ENCODE peak calls at places on chromosomes 11 and 22, in ten cellular contexts. One of them, this sample, is unnamed.

GRCh38 chr11:72574534-72575460 is 99.4 kb downstream of the PDE2A start:
- DNase-seq in stimulated activated naive CD4-positive, alpha-beta T cell: no peak
- DNase-seq in GF-D8: no peak
- DNase-seq in ovary: no peak
- DNase-seq in testis: no peak
- DNase-seq in effector memory CD8-positive, alpha-beta T cell: no peak
- DNase-seq in NCI-H2227 treated with DMSO at 0.1 percent for 48 hours: no peak
- DNase-seq in Caki2: no peak
- DNase-seq in stimulated activated CD8-positive, alpha-beta memory T cell treated with anti-CD3 and anti-CD28 coated beads, Interleukin-4, amount 100 ng/mL, for 1 hour: no peak
- DNase-seq in T follicular helper cell: no peak
- DNase-seq in this sample: no peak

GRCh38 chr11:77147036-77147315 is 18.9 kb downstream of the MYO7A start:
- DNase-seq in effector memory CD8-positive, alpha-beta T cell: no peak
- DNase-seq in stimulated activated naive CD4-positive, alpha-beta T cell: no peak
- DNase-seq in Caki2: no peak
- DNase-seq in GF-D8: no peak
- DNase-seq in T follicular helper cell: no peak
- DNase-seq in ovary: no peak
- DNase-seq in stimulated activated CD8-positive, alpha-beta memory T cell treated with anti-CD3 and anti-CD28 coated beads, Interleukin-4, amount 100 ng/mL, for 1 hour: no peak
- DNase-seq in testis: no peak
- DNase-seq in NCI-H2227 treated with DMSO at 0.1 percent for 48 hours: no peak
- DNase-seq in this sample: no peak

GRCh38 chr11:26649884-26650283 is 72.0 kb downstream of the SLC5A12 start:
- DNase-seq in effector memory CD8-positive, alpha-beta T cell: no peak
- DNase-seq in stimulated activated naive CD4-positive, alpha-beta T cell: no peak
- DNase-seq in NCI-H2227 treated with DMSO at 0.1 percent for 48 hours: no peak
- DNase-seq in Caki2: peak
- DNase-seq in testis: peak
- DNase-seq in stimulated activated CD8-positive, alpha-beta memory T cell treated with anti-CD3 and anti-CD28 coated beads, Interleukin-4, amount 100 ng/mL, for 1 hour: no peak
- DNase-seq in ovary: no peak
- DNase-seq in GF-D8: no peak
- DNase-seq in T follicular helper cell: no peak
- DNase-seq in this sample: no peak

GRCh38 chr11:110598725-110599124 is 113.5 kb downstream of the ARHGAP20 start:
- DNase-seq in GF-D8: no peak
- DNase-seq in ovary: no peak
- DNase-seq in stimulated activated naive CD4-positive, alpha-beta T cell: no peak
- DNase-seq in effector memory CD8-positive, alpha-beta T cell: no peak
- DNase-seq in Caki2: no peak
- DNase-seq in T follicular helper cell: no peak
- DNase-seq in testis: no peak
- DNase-seq in stimulated activated CD8-positive, alpha-beta memory T cell treated with anti-CD3 and anti-CD28 coated beads, Interleukin-4, amount 100 ng/mL, for 1 hour: no peak
- DNase-seq in NCI-H2227 treated with DMSO at 0.1 percent for 48 hours: no peak
- DNase-seq in this sample: no peak

GRCh38 chr22:35567794-35568193 is 27.2 kb downstream of the RASD2 start:
- DNase-seq in T follicular helper cell: no peak
- DNase-seq in effector memory CD8-positive, alpha-beta T cell: no peak
- DNase-seq in ovary: no peak
- DNase-seq in GF-D8: no peak
- DNase-seq in stimulated activated naive CD4-positive, alpha-beta T cell: no peak
- DNase-seq in stimulated activated CD8-positive, alpha-beta memory T cell treated with anti-CD3 and anti-CD28 coated beads, Interleukin-4, amount 100 ng/mL, for 1 hour: no peak
- DNase-seq in NCI-H2227 treated with DMSO at 0.1 percent for 48 hours: peak
- DNase-seq in testis: no peak
- DNase-seq in Caki2: no peak
- DNase-seq in this sample: no peak

GRCh38 chr22:37747715-37748100 is 50.9 kb downstream of the TRIOBP start:
- DNase-seq in NCI-H2227 treated with DMSO at 0.1 percent for 48 hours: no peak
- DNase-seq in ovary: no peak
- DNase-seq in GF-D8: no peak
- DNase-seq in effector memory CD8-positive, alpha-beta T cell: no peak
- DNase-seq in Caki2: no peak
- DNase-seq in testis: no peak
- DNase-seq in stimulated activated CD8-positive, alpha-beta memory T cell treated with anti-CD3 and anti-CD28 coated beads, Interleukin-4, amount 100 ng/mL, for 1 hour: no peak
- DNase-seq in T follicular helper cell: no peak
- DNase-seq in stimulated activated naive CD4-positive, alpha-beta T cell: no peak
- DNase-seq in this sample: no peak

GRCh38 chr11:76515494-76515893 is 70.7 kb downstream of the EMSY start:
- DNase-seq in stimulated activated CD8-positive, alpha-beta memory T cell treated with anti-CD3 and anti-CD28 coated beads, Interleukin-4, amount 100 ng/mL, for 1 hour: no peak
- DNase-seq in ovary: no peak
- DNase-seq in stimulated activated naive CD4-positive, alpha-beta T cell: no peak
- DNase-seq in Caki2: no peak
- DNase-seq in T follicular helper cell: no peak
- DNase-seq in NCI-H2227 treated with DMSO at 0.1 percent for 48 hours: no peak
- DNase-seq in testis: no peak
- DNase-seq in effector memory CD8-positive, alpha-beta T cell: no peak
- DNase-seq in GF-D8: no peak
- DNase-seq in this sample: no peak

GRCh38 chr11:125123947-125124633 is 12.7 kb upstream of the TMEM218 start:
- DNase-seq in Caki2: peak
- DNase-seq in GF-D8: peak
- DNase-seq in stimulated activated CD8-positive, alpha-beta memory T cell treated with anti-CD3 and anti-CD28 coated beads, Interleukin-4, amount 100 ng/mL, for 1 hour: no peak
- DNase-seq in stimulated activated naive CD4-positive, alpha-beta T cell: peak
- DNase-seq in ovary: peak
- DNase-seq in effector memory CD8-positive, alpha-beta T cell: peak
- DNase-seq in NCI-H2227 treated with DMSO at 0.1 percent for 48 hours: no peak
- DNase-seq in testis: peak
- DNase-seq in T follicular helper cell: no peak
- DNase-seq in this sample: no peak

GRCh38 chr11:19953909-19954308 is 206.4 kb downstream of the DBX1 start:
- DNase-seq in testis: no peak
- DNase-seq in stimulated activated CD8-positive, alpha-beta memory T cell treated with anti-CD3 and anti-CD28 coated beads, Interleukin-4, amount 100 ng/mL, for 1 hour: no peak
- DNase-seq in effector memory CD8-positive, alpha-beta T cell: no peak
- DNase-seq in stimulated activated naive CD4-positive, alpha-beta T cell: no peak
- DNase-seq in ovary: no peak
- DNase-seq in NCI-H2227 treated with DMSO at 0.1 percent for 48 hours: peak
- DNase-seq in GF-D8: no peak
- DNase-seq in Caki2: peak
- DNase-seq in T follicular helper cell: no peak
- DNase-seq in this sample: no peak

GRCh38 chr11:47847892-47848635 is at the start of gene NUP160:
- DNase-seq in T follicular helper cell: peak
- DNase-seq in Caki2: peak
- DNase-seq in NCI-H2227 treated with DMSO at 0.1 percent for 48 hours: peak
- DNase-seq in ovary: peak
- DNase-seq in testis: peak
- DNase-seq in stimulated activated naive CD4-positive, alpha-beta T cell: peak
- DNase-seq in effector memory CD8-positive, alpha-beta T cell: peak
- DNase-seq in GF-D8: no peak
- DNase-seq in stimulated activated CD8-positive, alpha-beta memory T cell treated with anti-CD3 and anti-CD28 coated beads, Interleukin-4, amount 100 ng/mL, for 1 hour: peak
- DNase-seq in this sample: peak

GRCh38 chr22:17754233-17754925 is 19.9 kb downstream of the BID start:
- DNase-seq in GF-D8: no peak
- DNase-seq in ovary: no peak
- DNase-seq in T follicular helper cell: no peak
- DNase-seq in Caki2: no peak
- DNase-seq in stimulated activated naive CD4-positive, alpha-beta T cell: no peak
- DNase-seq in effector memory CD8-positive, alpha-beta T cell: no peak
- DNase-seq in testis: no peak
- DNase-seq in NCI-H2227 treated with DMSO at 0.1 percent for 48 hours: no peak
- DNase-seq in stimulated activated CD8-positive, alpha-beta memory T cell treated with anti-CD3 and anti-CD28 coated beads, Interleukin-4, amount 100 ng/mL, for 1 hour: no peak
- DNase-seq in this sample: no peak

GRCh38 chr11:113006916-113007445 is 45.8 kb downstream of the NCAM1 start:
- DNase-seq in effector memory CD8-positive, alpha-beta T cell: no peak
- DNase-seq in T follicular helper cell: no peak
- DNase-seq in stimulated activated naive CD4-positive, alpha-beta T cell: no peak
- DNase-seq in stimulated activated CD8-positive, alpha-beta memory T cell treated with anti-CD3 and anti-CD28 coated beads, Interleukin-4, amount 100 ng/mL, for 1 hour: no peak
- DNase-seq in GF-D8: no peak
- DNase-seq in ovary: no peak
- DNase-seq in NCI-H2227 treated with DMSO at 0.1 percent for 48 hours: no peak
- DNase-seq in testis: no peak
- DNase-seq in Caki2: no peak
- DNase-seq in this sample: no peak

GRCh38 chr11:66371627-66372415 is at the start of gene SLC29A2:
- DNase-seq in stimulated activated CD8-positive, alpha-beta memory T cell treated with anti-CD3 and anti-CD28 coated beads, Interleukin-4, amount 100 ng/mL, for 1 hour: peak
- DNase-seq in stimulated activated naive CD4-positive, alpha-beta T cell: peak
- DNase-seq in NCI-H2227 treated with DMSO at 0.1 percent for 48 hours: peak
- DNase-seq in ovary: peak
- DNase-seq in T follicular helper cell: peak
- DNase-seq in effector memory CD8-positive, alpha-beta T cell: peak
- DNase-seq in GF-D8: peak
- DNase-seq in Caki2: no peak
- DNase-seq in testis: no peak
- DNase-seq in this sample: no peak

GRCh38 chr22:49402169-49402568 is 425.5 kb downstream of the BRD1 start:
- DNase-seq in NCI-H2227 treated with DMSO at 0.1 percent for 48 hours: no peak
- DNase-seq in stimulated activated CD8-positive, alpha-beta memory T cell treated with anti-CD3 and anti-CD28 coated beads, Interleukin-4, amount 100 ng/mL, for 1 hour: no peak
- DNase-seq in testis: no peak
- DNase-seq in GF-D8: no peak
- DNase-seq in T follicular helper cell: no peak
- DNase-seq in Caki2: no peak
- DNase-seq in ovary: no peak
- DNase-seq in effector memory CD8-positive, alpha-beta T cell: no peak
- DNase-seq in stimulated activated naive CD4-positive, alpha-beta T cell: no peak
- DNase-seq in this sample: no peak

GRCh38 chr11:826836-827145 is 928 bp upstream of the CRACR2B start:
- DNase-seq in effector memory CD8-positive, alpha-beta T cell: no peak
- DNase-seq in stimulated activated CD8-positive, alpha-beta memory T cell treated with anti-CD3 and anti-CD28 coated beads, Interleukin-4, amount 100 ng/mL, for 1 hour: no peak
- DNase-seq in stimulated activated naive CD4-positive, alpha-beta T cell: no peak
- DNase-seq in NCI-H2227 treated with DMSO at 0.1 percent for 48 hours: no peak
- DNase-seq in testis: no peak
- DNase-seq in GF-D8: no peak
- DNase-seq in ovary: no peak
- DNase-seq in Caki2: no peak
- DNase-seq in T follicular helper cell: no peak
- DNase-seq in this sample: no peak

GRCh38 chr11:126328001-126328390 is 24.1 kb downstream of the DCPS start:
- DNase-seq in stimulated activated CD8-positive, alpha-beta memory T cell treated with anti-CD3 and anti-CD28 coated beads, Interleukin-4, amount 100 ng/mL, for 1 hour: no peak
- DNase-seq in ovary: no peak
- DNase-seq in effector memory CD8-positive, alpha-beta T cell: no peak
- DNase-seq in NCI-H2227 treated with DMSO at 0.1 percent for 48 hours: no peak
- DNase-seq in Caki2: no peak
- DNase-seq in GF-D8: no peak
- DNase-seq in T follicular helper cell: no peak
- DNase-seq in testis: no peak
- DNase-seq in stimulated activated naive CD4-positive, alpha-beta T cell: no peak
- DNase-seq in this sample: no peak

GRCh38 chr11:76791861-76792260 is 8.7 kb downstream of the TSKU start:
- DNase-seq in ovary: peak
- DNase-seq in effector memory CD8-positive, alpha-beta T cell: no peak
- DNase-seq in NCI-H2227 treated with DMSO at 0.1 percent for 48 hours: no peak
- DNase-seq in stimulated activated CD8-positive, alpha-beta memory T cell treated with anti-CD3 and anti-CD28 coated beads, Interleukin-4, amount 100 ng/mL, for 1 hour: no peak
- DNase-seq in stimulated activated naive CD4-positive, alpha-beta T cell: no peak
- DNase-seq in Caki2: no peak
- DNase-seq in T follicular helper cell: no peak
- DNase-seq in GF-D8: no peak
- DNase-seq in testis: no peak
- DNase-seq in this sample: no peak

GRCh38 chr22:37241351-37242142 is 2.5 kb downstream of the RAC2 start:
- DNase-seq in testis: no peak
- DNase-seq in effector memory CD8-positive, alpha-beta T cell: no peak
- DNase-seq in GF-D8: no peak
- DNase-seq in T follicular helper cell: no peak
- DNase-seq in ovary: no peak
- DNase-seq in Caki2: no peak
- DNase-seq in stimulated activated naive CD4-positive, alpha-beta T cell: no peak
- DNase-seq in stimulated activated CD8-positive, alpha-beta memory T cell treated with anti-CD3 and anti-CD28 coated beads, Interleukin-4, amount 100 ng/mL, for 1 hour: no peak
- DNase-seq in NCI-H2227 treated with DMSO at 0.1 percent for 48 hours: no peak
- DNase-seq in this sample: no peak

GRCh38 chr11:75461136-75461535 is 28.1 kb upstream of the KLHL35 start:
- DNase-seq in NCI-H2227 treated with DMSO at 0.1 percent for 48 hours: no peak
- DNase-seq in testis: no peak
- DNase-seq in effector memory CD8-positive, alpha-beta T cell: no peak
- DNase-seq in stimulated activated naive CD4-positive, alpha-beta T cell: no peak
- DNase-seq in stimulated activated CD8-positive, alpha-beta memory T cell treated with anti-CD3 and anti-CD28 coated beads, Interleukin-4, amount 100 ng/mL, for 1 hour: no peak
- DNase-seq in ovary: no peak
- DNase-seq in Caki2: no peak
- DNase-seq in GF-D8: no peak
- DNase-seq in T follicular helper cell: no peak
- DNase-seq in this sample: no peak

GRCh38 chr11:128759597-128759996 is 65.7 kb downstream of the FLI1 start:
- DNase-seq in effector memory CD8-positive, alpha-beta T cell: no peak
- DNase-seq in T follicular helper cell: no peak
- DNase-seq in testis: no peak
- DNase-seq in GF-D8: no peak
- DNase-seq in NCI-H2227 treated with DMSO at 0.1 percent for 48 hours: no peak
- DNase-seq in ovary: no peak
- DNase-seq in stimulated activated naive CD4-positive, alpha-beta T cell: no peak
- DNase-seq in Caki2: no peak
- DNase-seq in stimulated activated CD8-positive, alpha-beta memory T cell treated with anti-CD3 and anti-CD28 coated beads, Interleukin-4, amount 100 ng/mL, for 1 hour: no peak
- DNase-seq in this sample: no peak